ENCODE peak calls at places on chromosomes 4 and X, in eight cellular contexts. W, D, R, Q, I, X, L and T are unnamed samples.

GRCh38 chr4:157204634-157205244 is 15.8 kb upstream of the GRIA2 start:
- DNase-seq in L (peak; percentile 44), R (peak; percentile 30), I (peak; percentile 51), D (no peak), Q (peak; percentile 76), W (peak; percentile 13), X (peak; percentile 8), T (peak; percentile 31)

GRCh38 chrX:82692991-82693390 is 815.1 kb upstream of the POU3F4 start:
- DNase-seq in X (no peak), R (no peak), Q (no peak), I (no peak), L (no peak), D (no peak), W (no peak), T (no peak)

GRCh38 chr4:152064753-152065152 is 303.9 kb upstream of the GATB start:
- DNase-seq in D (no peak), L (no peak), Q (no peak), W (no peak), X (no peak), I (no peak), R (no peak), T (no peak)

GRCh38 chrX:150361070-150361776 is 1.9 kb upstream of the MAMLD1 start:
- DNase-seq in Q (peak; percentile 57), W (no peak), R (peak; percentile 31), L (peak; percentile 18), X (peak; percentile 16), D (no peak), I (peak; percentile 49), T (peak; percentile 40)

GRCh38 chrX:45232139-45232538 is 31.5 kb upstream of the DIPK2B start:
- DNase-seq in W (no peak), X (no peak), I (no peak), D (no peak), Q (no peak), L (no peak), R (no peak), T (no peak)

GRCh38 chrX:110678591-110678990 is 117.0 kb downstream of the CHRDL1 start:
- DNase-seq in L (no peak), X (no peak), Q (peak; percentile 37), I (peak; percentile 33), W (no peak), D (no peak), R (no peak), T (no peak)

GRCh38 chrX:97616883-97617510 is 733.3 kb downstream of the RPA4 start:
- DNase-seq in D (no peak), I (no peak), W (peak; percentile 57), L (peak; percentile 82), Q (no peak), R (no peak), X (peak; percentile 72), T (peak; percentile 44)

GRCh38 chrX:112851161-112851779 is 10.6 kb upstream of the AMOT start:
- DNase-seq in L (no peak), I (peak; percentile 15), Q (no peak), X (no peak), W (no peak), D (peak; percentile 26), R (no peak), T (no peak)

GRCh38 chr4:176123710-176124407 is 58.2 kb downstream of the WDR17 start:
- DNase-seq in W (peak; percentile 26), L (peak; percentile 43), D (peak; percentile 25), Q (peak; percentile 79), X (peak; percentile 43), I (peak; percentile 72), R (peak; percentile 22), T (peak; percentile 22)

GRCh38 chr4:3851211-3851610 is 85.0 kb downstream of the ADRA2C start:
- DNase-seq in Q (peak; percentile 64), I (peak; percentile 54), L (no peak), X (peak; percentile 77), W (no peak), R (no peak), D (no peak), T (no peak)

GRCh38 chr4:141375855-141376254 is 155.2 kb downstream of the ZNF330 start:
- DNase-seq in L (peak; percentile 95), Q (peak; percentile 0), R (peak; percentile 17), X (peak; percentile 86), D (no peak), I (peak; percentile 24), W (peak; percentile 65), T (peak; percentile 32)

GRCh38 chr4:94831607-94832006 is 73.9 kb downstream of the BMPR1B start:
- DNase-seq in X (no peak), W (no peak), D (no peak), Q (no peak), L (no peak), I (no peak), R (no peak), T (no peak)

DNA sequence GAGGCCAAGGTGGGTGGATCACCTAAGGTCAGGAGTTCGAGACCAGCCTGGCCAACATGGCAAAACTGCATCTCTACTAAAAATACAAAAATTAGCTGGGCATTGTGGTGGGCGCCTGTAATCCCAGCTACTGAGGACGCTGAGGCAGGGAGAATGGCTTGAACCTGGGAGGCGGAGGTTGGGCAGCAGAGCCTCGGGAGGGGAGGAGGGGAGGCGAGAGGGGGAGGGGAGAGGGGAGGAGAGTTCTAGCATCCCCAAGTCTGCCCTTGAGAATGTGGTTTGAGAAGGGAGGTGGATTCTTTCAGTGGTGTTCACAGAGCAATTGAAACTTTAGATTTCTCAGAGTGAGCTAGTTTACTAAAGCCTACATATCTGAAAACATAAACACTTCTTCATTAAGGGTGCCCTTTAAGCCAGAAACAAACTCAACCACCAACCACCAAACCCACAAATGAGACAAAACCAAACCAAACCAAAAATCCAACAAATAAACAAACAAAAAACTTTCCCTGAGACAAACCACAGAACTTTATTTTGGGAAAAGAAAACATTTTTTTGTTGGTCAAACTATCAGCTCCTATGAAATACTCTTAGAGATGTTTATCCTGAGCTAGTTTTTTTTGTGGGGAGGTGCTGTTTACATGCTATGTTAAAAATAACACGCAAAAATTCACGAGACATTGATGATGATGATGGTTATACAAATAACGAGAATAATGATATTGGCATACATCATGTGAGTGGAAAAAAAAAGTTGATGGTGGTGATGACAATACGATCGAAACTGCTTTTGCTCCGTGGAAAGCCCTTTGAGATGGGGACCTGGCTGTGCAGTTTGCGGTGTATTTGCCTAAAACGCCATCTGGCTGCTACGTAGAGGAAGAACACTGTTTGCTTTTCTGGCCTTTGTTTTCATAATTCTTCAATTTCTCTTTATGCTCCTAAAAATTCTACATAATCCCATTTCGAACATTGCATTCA is 98.2 kb upstream of the PRKX start:
- DNase-seq in W (peak; percentile 6), Q (peak; percentile 36), R (peak; percentile 35), X (peak; percentile 65), L (no peak), I (peak; percentile 34), D (peak; percentile 58), T (peak; percentile 52)
- TF ChIP-seq EZH2phosphoT487 in W (no peak), Q (no peak), R (no peak), X (no peak), L (no peak), I (no peak), D (no peak), T (no peak)

GRCh38 chr4:155407480-155407879 is 30.7 kb upstream of the MAP9 start:
- DNase-seq in I (no peak), L (no peak), Q (no peak), W (no peak), D (no peak), R (no peak), X (no peak), T (no peak)

GRCh38 chr4:155405059-155405458 is 28.3 kb upstream of the MAP9 start:
- DNase-seq in L (peak; percentile 7), W (no peak), Q (no peak), D (no peak), R (no peak), I (no peak), X (no peak), T (no peak)

GRCh38 chr4:155400893-155401292 is 24.1 kb upstream of the MAP9 start:
- DNase-seq in L (no peak), Q (no peak), D (no peak), R (no peak), X (no peak), W (no peak), I (no peak), T (no peak)

GRCh38 chr4:155402941-155403340 is 26.2 kb upstream of the MAP9 start:
- DNase-seq in D (no peak), R (no peak), Q (no peak), W (no peak), I (no peak), X (no peak), L (no peak), T (peak; percentile 41)

DNA sequence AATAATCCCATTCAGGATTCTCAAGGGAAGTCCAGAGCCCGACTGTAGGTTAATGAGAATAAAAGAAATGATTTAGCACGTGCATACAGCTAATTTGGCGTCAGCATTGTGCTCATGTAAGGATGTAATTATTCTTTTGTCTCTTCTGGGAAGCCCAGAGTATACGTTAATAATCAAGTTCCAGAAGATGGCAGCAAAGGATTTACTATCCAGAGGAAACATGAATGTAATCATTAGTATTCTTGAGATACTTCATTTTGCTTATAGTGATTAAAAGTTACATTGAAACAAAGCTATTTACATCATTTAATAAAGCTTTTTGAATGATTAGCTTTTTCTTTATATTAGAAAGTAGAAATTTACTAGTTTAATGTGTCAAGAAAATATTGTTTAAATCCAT is 27.1 kb upstream of the MAP9 start:
- DNase-seq in X (peak; percentile 60), L (peak; percentile 71), D (no peak), R (peak; percentile 53), Q (peak; percentile 56), I (peak; percentile 63), W (peak; percentile 36), T (peak; percentile 47)
- TF ChIP-seq EZH2phosphoT487 in X (no peak), L (no peak), D (no peak), R (no peak), Q (no peak), I (no peak), W (no peak), T (no peak)

DNA sequence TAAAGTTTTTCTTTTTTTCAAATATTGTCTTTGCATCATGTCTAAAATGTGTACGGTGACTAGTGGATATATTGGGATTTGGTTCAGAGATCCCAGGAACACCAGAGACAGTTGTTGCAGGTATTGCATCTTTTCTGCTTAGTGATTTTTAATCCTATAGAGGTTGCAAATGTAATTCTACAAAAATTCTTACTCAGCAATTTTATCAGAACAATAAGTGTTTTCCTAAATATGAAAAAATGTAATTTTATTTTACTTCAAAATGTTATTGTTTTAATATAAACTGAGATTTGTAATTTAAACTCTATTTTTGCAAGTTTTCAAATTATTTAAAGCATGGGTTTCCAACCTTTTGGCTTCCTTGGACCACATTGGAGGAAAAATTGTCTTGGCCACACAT is 8.2 kb downstream of the ZNF718 start:
- DNase-seq in Q (no peak), X (no peak), W (no peak), R (no peak), D (no peak), I (no peak), L (no peak), T (no peak)
- TF ChIP-seq EZH2phosphoT487 in Q (no peak), X (no peak), W (no peak), R (no peak), D (no peak), I (no peak), L (no peak), T (no peak)

DNA sequence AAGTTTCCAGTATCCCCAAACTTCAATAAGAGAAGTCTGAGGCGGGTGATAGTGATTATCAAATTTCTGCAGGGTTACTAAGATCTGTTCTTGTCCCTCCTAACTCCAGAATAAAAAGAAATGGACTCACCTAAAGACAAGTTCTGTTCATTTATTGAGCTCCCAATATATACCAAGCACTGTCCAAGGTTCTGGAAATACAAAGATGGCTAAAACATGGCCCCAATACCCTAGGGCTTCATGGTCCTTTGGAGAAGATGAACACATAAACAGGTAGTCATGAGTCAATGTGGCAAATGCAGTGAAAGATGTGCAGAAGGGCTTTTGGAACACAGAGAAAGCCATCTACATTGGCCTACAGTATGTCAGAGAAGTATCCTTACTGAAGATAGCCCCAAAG is 231.2 kb downstream of the PPP1R2C start:
- DNase-seq in W (no peak), I (no peak), D (no peak), X (no peak), Q (no peak), L (no peak), R (no peak), T (no peak)
- TF ChIP-seq EZH2phosphoT487 in W (no peak), I (no peak), D (no peak), X (no peak), Q (no peak), L (no peak), R (no peak), T (no peak)